ENCODE peak calls at places on chromosomes 3 and 15, in ten cellular contexts. J is GM12891, F is esophagus squamous epithelium, M is GM13977, L is SK-N-DZ, T is neural crest cell, C is cardiac fibroblast, E is SW 1271, Y is fibroblast of pulmonary artery, D is activated T-cell treated with anti-CD3 and anti-CD28 coated beads for 24 hours. G is an unnamed sample.
A peak's percentile ranks its signal among the peaks of the same experiment; 100 is the strongest.

GRCh38 chr15:33584797-33585196 is 274.0 kb downstream of the RYR3 start:
- DNase-seq in T (no peak), M (no peak), Y (peak; percentile 75), L (no peak), F (no peak), C (peak; percentile 56), E (no peak), J (no peak), D (no peak), G (peak; percentile 81)

GRCh38 chr3:125143538-125143937 is 69.0 kb downstream of the SLC12A8 start:
- DNase-seq in J (no peak), F (no peak), T (no peak), L (no peak), C (no peak), M (no peak), D (no peak), E (no peak), Y (no peak), G (no peak)

GRCh38 chr3:123431658-123432323 is 17.1 kb downstream of the ADCY5 start:
- DNase-seq in C (no peak), Y (no peak), T (no peak), E (no peak), D (no peak), M (no peak), L (no peak), F (no peak), J (no peak), G (no peak)

GRCh38 chr3:128517648-128518047 is 24.6 kb upstream of the GATA2 start:
- DNase-seq in F (no peak), J (no peak), D (no peak), L (no peak), E (no peak), M (no peak), C (no peak), Y (no peak), T (no peak), G (no peak)

GRCh38 chr3:13414040-13414729 is 5.9 kb downstream of the NUP210 start:
- DNase-seq in J (peak; percentile 77), M (peak; percentile 90), L (no peak), T (no peak), F (peak; percentile 53), D (peak; percentile 45), C (no peak), E (no peak), Y (no peak), G (no peak)

GRCh38 chr15:90286678-90287077 is 21.2 kb downstream of the NGRN start:
- DNase-seq in E (peak; percentile 67), C (peak; percentile 38), M (peak; percentile 41), J (no peak), T (no peak), L (no peak), Y (peak; percentile 58), D (no peak), F (no peak), G (peak; percentile 53)

GRCh38 chr3:138220242-138220641 is 33.1 kb downstream of the ARMC8 start:
- DNase-seq in T (no peak), L (no peak), D (no peak), F (no peak), J (no peak), Y (no peak), E (no peak), C (no peak), M (no peak), G (no peak)

GRCh38 chr3:124804875-124805274 is 74.6 kb downstream of the UMPS start:
- DNase-seq in Y (no peak), E (no peak), L (no peak), F (no peak), J (no peak), C (no peak), D (no peak), T (no peak), M (no peak), G (no peak)

GRCh38 chr3:184361532-184361931 is at the start of the genes CLCN2 and POLR2H:
- DNase-seq in Y (peak; percentile 49), L (peak; percentile 74), C (no peak), F (no peak), J (no peak), T (peak; percentile 69), M (peak; percentile 83), E (no peak), D (peak; percentile 39), G (peak; percentile 68)

GRCh38 chr3:116337229-116337628 is 108.1 kb downstream of the LSAMP start:
- DNase-seq in J (no peak), Y (no peak), D (no peak), T (no peak), L (no peak), F (no peak), E (no peak), C (no peak), M (no peak), G (no peak)

GRCh38 chr3:133578548-133579191 is 5.2 kb downstream of the CDV3 start:
- DNase-seq in F (no peak), D (no peak), T (no peak), C (peak; percentile 57), M (no peak), J (no peak), L (peak; percentile 63), E (no peak), Y (peak; percentile 67), G (peak; percentile 78)

GRCh38 chr3:157327018-157327417 is 109.6 kb upstream of the PTX3 start:
- DNase-seq in T (no peak), M (no peak), F (no peak), C (no peak), J (no peak), E (no peak), D (no peak), Y (no peak), L (no peak), G (no peak)

GRCh38 chr3:11381563-11381962 is 109.4 kb downstream of the ATG7 start:
- DNase-seq in F (no peak), T (no peak), L (no peak), E (no peak), D (no peak), J (no peak), M (no peak), C (no peak), Y (no peak), G (no peak)

GRCh38 chr3:185831195-185831594 is 6.4 kb upstream of the IGF2BP2 start:
- DNase-seq in T (no peak), M (no peak), L (no peak), C (no peak), E (no peak), J (no peak), Y (no peak), F (no peak), D (no peak), G (no peak)

GRCh38 chr3:195900426-195901355 is 7.7 kb downstream of the TNK2 start:
- DNase-seq in J (no peak), E (no peak), D (no peak), C (no peak), F (peak; percentile 30), M (no peak), L (no peak), Y (peak; percentile 56), T (no peak), G (no peak)

G was measured in RKO.